ENCODE peak calls at places on chromosomes 4 and X, in six cellular contexts. L, I, B, O, N and K are unnamed samples.

GRCh38 chrX:46967547-46967946 is 55.3 kb downstream of the JADE3 start:
- DNase-seq in L (no peak), I (no peak), B (no peak), O (no peak), N (no peak), K (no peak)

GRCh38 chrX:40175416-40176255 is 77.9 kb upstream of the BCOR start:
- DNase-seq in L (peak; percentile 50), I (peak; percentile 77), B (peak; percentile 45), O (peak; percentile 85), N (peak; percentile 78), K (peak; percentile 58)

GRCh38 chrX:46759645-46759974 is 692 bp upstream of the SLC9A7 start:
- DNase-seq in L (no peak), I (no peak), B (peak; percentile 5), O (peak; percentile 72), N (no peak), K (no peak)

GRCh38 chr4:77073981-77074865 is 1.6 kb downstream of the CCNI start:
- DNase-seq in L (no peak), I (no peak), B (no peak), O (no peak), N (no peak), K (peak; percentile 24)

GRCh38 chrX:112851806-112852205 is 11.2 kb upstream of the AMOT start:
- DNase-seq in L (no peak), I (peak; percentile 94), B (peak; percentile 47), O (no peak), N (peak; percentile 14), K (peak; percentile 33)

GRCh38 chrX:11567528-11568220 is 98.0 kb downstream of the ARHGAP6 start:
- DNase-seq in L (no peak), I (no peak), B (no peak), O (no peak), N (no peak), K (no peak)

GRCh38 chr4:105963461-105964400 is 68.5 kb downstream of the NPNT start:
- DNase-seq in L (no peak), I (no peak), B (no peak), O (no peak), N (no peak), K (no peak)

GRCh38 chrX:34859191-34859590 is 83.4 kb upstream of the FAM47B start:
- DNase-seq in L (no peak), I (peak; percentile 73), B (no peak), O (no peak), N (no peak), K (no peak)

GRCh38 chr4:81470456-81471327 is 1.0 kb downstream of the RASGEF1B start:
- DNase-seq in L (peak; percentile 51), I (peak; percentile 72), B (no peak), O (peak; percentile 23), N (peak; percentile 67), K (peak; percentile 61)

GRCh38 chr4:139085141-139085540 is 69.6 kb downstream of the NOCT start:
- DNase-seq in L (no peak), I (peak; percentile 39), B (peak; percentile 48), O (no peak), N (no peak), K (peak; percentile 42)

GRCh38 chr4:139629761-139630160 is 35.9 kb upstream of the MGST2 start:
- DNase-seq in L (no peak), I (no peak), B (no peak), O (peak; percentile 73), N (no peak), K (no peak)

GRCh38 chr4:83212041-83212851 is 72.4 kb downstream of the COQ2 start:
- DNase-seq in L (no peak), I (peak; percentile 99), B (no peak), O (no peak), N (no peak), K (no peak)

GRCh38 chr4:6024450-6024960 is 6.3 kb upstream of the C4orf50 start:
- DNase-seq in L (no peak), I (no peak), B (no peak), O (no peak), N (no peak), K (no peak)

GRCh38 chr4:52869196-52869595 is 7.1 kb downstream of the RASL11B start:
- DNase-seq in L (peak; percentile 43), I (no peak), B (peak; percentile 73), O (no peak), N (peak; percentile 74), K (peak; percentile 18)

GRCh38 chr4:183097251-183098079 is 1.6 kb upstream of the WWC2 start:
- DNase-seq in L (peak; percentile 11), I (no peak), B (peak; percentile 25), O (no peak), N (peak; percentile 19), K (no peak)

GRCh38 chr4:20483416-20483815 is 216.8 kb upstream of the PACRGL start:
- DNase-seq in L (no peak), I (no peak), B (peak; percentile 31), O (no peak), N (no peak), K (no peak)

GRCh38 chr4:183889190-183889589 is 15.9 kb upstream of the STOX2 start:
- DNase-seq in L (no peak), I (no peak), B (no peak), O (no peak), N (no peak), K (no peak)

GRCh38 chr4:123327346-123327745 is 69.2 kb upstream of the SPRY1 start:
- DNase-seq in L (no peak), I (no peak), B (no peak), O (no peak), N (no peak), K (peak; percentile 31)

GRCh38 chr4:8191136-8191747 is 7.8 kb upstream of the SH3TC1 start:
- DNase-seq in L (peak; percentile 86), I (peak; percentile 63), B (peak; percentile 80), O (no peak), N (peak; percentile 82), K (peak; percentile 88)

GRCh38 chrX:25156323-25156722 is 140.6 kb upstream of the ARX start:
- DNase-seq in L (no peak), I (no peak), B (no peak), O (peak; percentile 89), N (no peak), K (peak; percentile 4)

GRCh38 chrX:69262036-69262905 is 97.0 kb upstream of the PJA1 start:
- DNase-seq in L (no peak), I (no peak), B (peak; percentile 67), O (no peak), N (no peak), K (peak; percentile 1)

GRCh38 chr4:89681219-89681618 is 155.7 kb downstream of the SNCA start:
- DNase-seq in L (no peak), I (peak; percentile 12), B (no peak), O (no peak), N (no peak), K (no peak)

GRCh38 chr4:104416725-104417363 is 77.8 kb downstream of the CXXC4 start:
- DNase-seq in L (no peak), I (no peak), B (no peak), O (no peak), N (no peak), K (no peak)

DNA sequence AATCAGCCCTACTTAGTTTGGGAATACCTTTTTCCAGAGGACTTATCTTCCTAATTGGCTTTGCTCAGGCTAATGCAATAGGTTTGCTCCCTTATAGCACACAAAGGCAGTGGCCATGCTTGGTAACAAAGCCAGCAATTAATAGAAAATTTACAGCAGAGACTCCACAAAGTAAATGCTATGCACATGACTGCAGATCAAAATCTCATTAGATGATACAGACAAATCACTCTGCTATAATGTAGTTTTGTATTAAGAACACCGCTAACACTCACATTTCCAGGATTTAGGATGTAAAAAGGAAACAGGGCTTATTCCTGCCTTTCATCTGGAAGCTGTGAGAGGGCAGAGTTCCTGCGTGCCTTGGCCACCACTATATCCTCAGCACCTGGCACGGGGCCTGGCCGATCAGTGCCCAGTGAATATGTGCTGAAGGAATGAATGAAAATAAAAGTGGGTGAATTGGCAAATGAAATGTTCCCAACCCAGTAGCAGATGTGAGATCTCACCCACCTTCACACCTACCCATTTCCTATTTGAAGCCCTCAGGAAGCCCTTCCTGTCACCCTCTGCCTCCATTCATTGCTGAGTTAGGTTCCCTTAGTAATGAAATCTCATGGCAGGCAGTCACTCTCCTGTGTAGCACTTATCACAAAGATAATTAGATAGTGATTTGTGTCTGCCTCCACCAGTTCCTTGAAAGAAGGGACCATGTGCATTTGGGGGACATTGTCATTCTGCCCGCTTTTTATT is 5.1 kb downstream of the SEPTIN6 start:
- DNase-seq in L (no peak), I (no peak), B (no peak), O (no peak), N (no peak), K (no peak)
- H3K4me3 ChIP-seq in L (no peak overlapping the region), I (no peak overlapping the region), B (no peak overlapping the region), O (no peak overlapping the region), N (no peak overlapping the region), K (no peak overlapping the region)

DNA sequence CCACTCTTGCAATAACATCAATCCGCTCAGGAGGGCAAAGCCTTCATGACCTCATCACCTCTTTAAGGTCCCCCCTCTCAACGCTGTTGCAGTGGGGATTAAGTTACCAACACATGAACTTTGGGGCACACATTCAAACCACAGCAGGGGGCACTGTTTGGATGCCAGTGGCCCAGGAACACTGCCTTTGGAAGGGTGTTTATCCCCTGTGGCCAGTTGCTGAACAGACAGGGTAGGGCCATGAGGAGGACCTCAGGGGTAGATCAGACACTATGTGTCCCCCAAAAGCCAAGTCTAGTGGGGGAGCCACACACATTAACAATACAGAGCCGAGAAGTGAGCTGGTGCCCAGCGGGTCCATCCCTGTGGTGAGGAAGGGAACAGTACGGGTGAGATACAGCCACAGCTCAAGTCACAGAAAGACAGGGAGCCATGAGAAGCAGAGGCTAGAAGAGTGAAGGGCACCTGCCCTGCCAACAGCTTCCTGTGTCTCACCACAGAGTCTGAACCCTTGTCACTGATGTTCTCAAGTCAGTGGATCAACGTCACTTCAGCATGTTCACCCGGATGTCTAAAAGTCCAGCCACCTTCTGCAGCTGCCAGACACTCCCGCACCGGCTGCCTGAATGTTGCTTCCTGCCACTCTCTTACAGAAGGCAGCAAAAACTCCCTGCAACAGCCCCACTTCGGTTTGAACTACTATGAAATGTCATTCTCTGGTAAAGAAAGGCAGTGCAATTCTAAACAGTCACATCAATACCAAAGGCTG is 19.9 kb upstream of the MXD4 start:
- DNase-seq in L (no peak), I (peak; percentile 93), B (no peak), O (no peak), N (no peak), K (no peak)
- TF ChIP-seq CTCF in L (no peak), I (peak; percentile 53), B (no peak), O (no peak), N (no peak), K (peak; percentile 23)

GRCh38 chr4:40520533-40520932 is 109.1 kb downstream of the RBM47 start:
- DNase-seq in L (no peak), I (no peak), B (no peak), O (no peak), N (no peak), K (no peak)
- H3K4me3 ChIP-seq in L (no peak overlapping the region), I (no peak overlapping the region), B (no peak overlapping the region), O (no peak overlapping the region), N (no peak overlapping the region), K (no peak overlapping the region)

GRCh38 chr4:86876894-86877685 is 15.1 kb downstream of the C4orf36 start:
- DNase-seq in L (no peak), I (no peak), B (no peak), O (no peak), N (no peak), K (no peak)

GRCh38 chr4:86879641-86880040 is 12.6 kb downstream of the C4orf36 start:
- DNase-seq in L (no peak), I (no peak), B (no peak), O (no peak), N (no peak), K (no peak)

DNA sequence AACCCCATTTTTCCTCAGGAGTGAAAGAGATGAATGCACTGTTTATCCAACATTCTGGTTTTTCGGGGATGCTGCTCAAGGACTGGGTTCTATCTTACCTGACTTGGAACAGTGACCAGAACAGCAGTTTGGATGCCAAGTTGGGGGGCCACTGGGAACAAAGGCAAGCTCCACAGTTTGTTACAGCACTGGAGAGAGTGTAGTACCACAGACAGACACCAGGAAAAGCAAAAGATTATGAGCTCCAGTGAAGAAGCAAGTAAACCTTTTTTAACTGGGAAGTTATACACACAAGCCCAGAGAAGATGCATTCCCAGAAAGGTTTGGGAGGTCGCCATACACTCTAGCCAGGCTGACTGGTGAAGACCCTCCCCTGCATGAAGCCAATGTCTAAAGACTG is 13.6 kb downstream of the C4orf36 start:
- DNase-seq in L (no peak), I (no peak), B (no peak), O (no peak), N (no peak), K (no peak)
- TF ChIP-seq CTCF in L (no peak), I (no peak), B (no peak), O (no peak), N (no peak), K (no peak)